ENCODE peak calls at places on chromosomes 11 and 22, in ten cellular contexts. T is type B pancreatic cell, D is IMR-90, U is HL-60, A is brain microvascular endothelial cell, I is H1, F is fibroblast of the aortic adventitia, L is psoas muscle, X is fibroblast of pulmonary artery, P is tibial artery. N is an unnamed sample.

GRCh38 chr11:96127596-96127959 is 203.7 kb upstream of the MTMR2 start:
- DNase-seq in T (no peak), D (no peak), U (no peak), A (no peak), I (no peak), F (peak), L (no peak), X (no peak), P (no peak), N (no peak)

GRCh38 chr11:126146454-126147192 is 64.8 kb downstream of the RPUSD4 start:
- DNase-seq in T (no peak), D (no peak), U (no peak), A (no peak), I (no peak), F (no peak), L (no peak), X (no peak), P (no peak), N (no peak)

GRCh38 chr22:42933783-42934144 is 76.7 kb upstream of the ARFGAP3 start:
- DNase-seq in T (no peak), D (peak), U (no peak), A (peak), I (no peak), F (peak), L (no peak), X (peak), P (no peak), N (peak)

GRCh38 chr11:40240284-40240683 is 1219.2 kb downstream of the LRRC4C start:
- DNase-seq in T (no peak), D (no peak), U (no peak), A (no peak), I (no peak), F (no peak), L (no peak), X (no peak), P (no peak), N (no peak)

GRCh38 chr22:32502346-32502745 is 27.7 kb downstream of the FBXO7 start:
- DNase-seq in T (no peak), D (no peak), U (no peak), A (no peak), I (no peak), F (no peak), L (no peak), X (no peak), P (no peak), N (no peak)

GRCh38 chr11:72807021-72807693 is 7.1 kb upstream of the ATG16L2 start:
- DNase-seq in T (no peak), D (peak), U (peak), A (no peak), I (no peak), F (peak), L (no peak), X (no peak), P (no peak), N (no peak)

GRCh38 chr22:19977296-19978243 is 36.0 kb upstream of the TXNRD2 start:
- DNase-seq in T (no peak), D (no peak), U (no peak), A (no peak), I (no peak), F (no peak), L (no peak), X (no peak), P (no peak), N (no peak)

GRCh38 chr11:86952221-86952875 is 2.8 kb downstream of the FZD4 start:
- DNase-seq in T (no peak), D (no peak), U (no peak), A (no peak), I (no peak), F (peak), L (no peak), X (peak), P (no peak), N (no peak)

GRCh38 chr22:49676783-49677494 is 150.7 kb downstream of the BRD1 start:
- DNase-seq in T (peak), D (no peak), U (no peak), A (no peak), I (peak), F (no peak), L (no peak), X (no peak), P (no peak), N (no peak)

GRCh38 chr11:74092425-74092824 is 78.4 kb downstream of the C2CD3 start:
- DNase-seq in T (no peak), D (no peak), U (no peak), A (no peak), I (no peak), F (no peak), L (no peak), X (no peak), P (no peak), N (no peak)

GRCh38 chr11:116052603-116053537 is 548.7 kb upstream of the CADM1 start:
- DNase-seq in T (no peak), D (no peak), U (no peak), A (no peak), I (no peak), F (no peak), L (no peak), X (no peak), P (no peak), N (no peak)

GRCh38 chr11:61960532-61960931 is 6.9 kb downstream of the FTH1 start:
- DNase-seq in T (peak), D (no peak), U (no peak), A (no peak), I (no peak), F (no peak), L (no peak), X (no peak), P (no peak), N (no peak)

GRCh38 chr11:18749681-18750319 is 23.8 kb upstream of the IGSF22 start:
- DNase-seq in T (no peak), D (peak), U (no peak), A (peak), I (no peak), F (peak), L (no peak), X (peak), P (peak), N (peak)

GRCh38 chr11:10349281-10349665 is 44.4 kb downstream of the ADM start:
- DNase-seq in T (no peak), D (no peak), U (no peak), A (no peak), I (no peak), F (no peak), L (no peak), X (no peak), P (no peak), N (no peak)

GRCh38 chr11:12675951-12676711 is 1.9 kb downstream of the TEAD1 start:
- DNase-seq in T (no peak), D (peak), U (no peak), A (no peak), I (no peak), F (peak), L (no peak), X (peak), P (no peak), N (peak)

GRCh38 chr22:29907753-29908515 is 25.0 kb downstream of the MTMR3 start:
- DNase-seq in T (no peak), D (peak), U (peak), A (peak), I (no peak), F (peak), L (peak), X (peak), P (peak), N (peak)

GRCh38 chr11:48055292-48056132 is 75.2 kb downstream of the PTPRJ start:
- DNase-seq in T (no peak), D (peak), U (no peak), A (peak), I (no peak), F (peak), L (no peak), X (no peak), P (no peak), N (peak)

GRCh38 chr11:34346551-34346950 is 11.3 kb downstream of the ABTB2 start:
- DNase-seq in T (no peak), D (no peak), U (no peak), A (peak), I (no peak), F (peak), L (peak), X (no peak), P (peak), N (peak)

GRCh38 chr22:26921726-26922125 is 264.3 kb downstream of the MIAT start:
- DNase-seq in T (no peak), D (no peak), U (no peak), A (no peak), I (no peak), F (no peak), L (no peak), X (no peak), P (no peak), N (no peak)

GRCh38 chr11:33268945-33269567 is 11.9 kb downstream of the HIPK3 start:
- DNase-seq in T (no peak), D (peak), U (no peak), A (no peak), I (no peak), F (peak), L (no peak), X (peak), P (no peak), N (peak)

GRCh38 chr11:128928400-128928799 is 14.3 kb downstream of the TP53AIP1 start:
- DNase-seq in T (no peak), D (peak), U (no peak), A (no peak), I (no peak), F (no peak), L (no peak), X (no peak), P (no peak), N (no peak)

GRCh38 chr22:33652596-33652995 is 267.7 kb downstream of the LARGE1 start:
- DNase-seq in T (no peak), D (peak), U (no peak), A (peak), I (no peak), F (no peak), L (no peak), X (no peak), P (no peak), N (no peak)

GRCh38 chr11:115199501-115199900 is 304.7 kb downstream of the CADM1 start:
- DNase-seq in T (no peak), D (peak), U (no peak), A (no peak), I (no peak), F (no peak), L (no peak), X (no peak), P (no peak), N (no peak)

GRCh38 chr22:26887916-26888315 is 230.5 kb downstream of the MIAT start:
- DNase-seq in T (no peak), D (no peak), U (no peak), A (no peak), I (peak), F (no peak), L (no peak), X (no peak), P (no peak), N (no peak)

GRCh38 chr11:8242113-8242475 is 21.6 kb downstream of the LMO1 start:
- DNase-seq in T (no peak), D (no peak), U (no peak), A (no peak), I (no peak), F (no peak), L (no peak), X (no peak), P (no peak), N (no peak)

GRCh38 chr11:46254135-46254491 is 23.3 kb upstream of the CREB3L1 start:
- DNase-seq in T (no peak), D (no peak), U (no peak), A (no peak), I (no peak), F (no peak), L (no peak), X (no peak), P (no peak), N (no peak)

GRCh38 chr11:106695506-106695905 is 322.8 kb downstream of the GUCY1A2 start:
- DNase-seq in T (no peak), D (peak), U (no peak), A (peak), I (no peak), F (peak), L (no peak), X (peak), P (no peak), N (peak)

GRCh38 chr11:37712246-37712645 is 1114.2 kb upstream of the RAG2 start:
- DNase-seq in T (no peak), D (peak), U (no peak), A (peak), I (no peak), F (peak), L (no peak), X (peak), P (no peak), N (peak)

GRCh38 chr11:130211144-130211543 is 51.6 kb downstream of the ST14 start:
- DNase-seq in T (peak), D (no peak), U (no peak), A (no peak), I (peak), F (no peak), L (no peak), X (no peak), P (no peak), N (no peak)

GRCh38 chr11:26580929-26581328 is 8.9 kb upstream of the MUC15 start:
- DNase-seq in T (no peak), D (no peak), U (no peak), A (no peak), I (no peak), F (peak), L (no peak), X (peak), P (no peak), N (peak)

GRCh38 chr11:11845551-11845950 is 3.8 kb downstream of the USP47 start:
- DNase-seq in T (no peak), D (peak), U (no peak), A (peak), I (no peak), F (peak), L (no peak), X (no peak), P (no peak), N (no peak)

GRCh38 chr11:71102251-71102995 is 150.0 kb downstream of the SHANK2 start:
- DNase-seq in T (no peak), D (no peak), U (no peak), A (no peak), I (no peak), F (no peak), L (no peak), X (no peak), P (no peak), N (no peak)

GRCh38 chr11:69911310-69912160 is 92.3 kb upstream of the FGF3 start:
- DNase-seq in T (no peak), D (no peak), U (no peak), A (no peak), I (no peak), F (no peak), L (no peak), X (no peak), P (peak), N (no peak)

GRCh38 chr11:134843735-134844134 is 431.7 kb upstream of the B3GAT1 start:
- DNase-seq in T (no peak), D (no peak), U (no peak), A (no peak), I (peak), F (no peak), L (no peak), X (no peak), P (no peak), N (no peak)

GRCh38 chr22:45430871-45431270 is 17.4 kb downstream of the RIBC2 start:
- DNase-seq in T (no peak), D (no peak), U (no peak), A (no peak), I (no peak), F (no peak), L (no peak), X (no peak), P (peak), N (no peak)

GRCh38 chr11:68179847-68180246 is 33.2 kb downstream of the KMT5B start:
- DNase-seq in T (no peak), D (no peak), U (no peak), A (no peak), I (no peak), F (no peak), L (no peak), X (no peak), P (no peak), N (no peak)
- TF ChIP-seq CTCF in T (no peak), D (no peak), U (no peak), A (no peak), I (no peak), F (no peak), L (no peak), X (no peak), P (no peak), N (no peak)

GRCh38 chr11:57792870-57793269 is 31.3 kb downstream of the CTNND1 start:
- DNase-seq in T (no peak), D (no peak), U (no peak), A (no peak), I (no peak), F (peak), L (no peak), X (no peak), P (no peak), N (no peak)
- TF ChIP-seq CTCF in T (no peak), D (no peak), U (no peak), A (no peak), I (no peak), F (no peak), L (no peak), X (no peak), P (no peak), N (no peak)

DNA sequence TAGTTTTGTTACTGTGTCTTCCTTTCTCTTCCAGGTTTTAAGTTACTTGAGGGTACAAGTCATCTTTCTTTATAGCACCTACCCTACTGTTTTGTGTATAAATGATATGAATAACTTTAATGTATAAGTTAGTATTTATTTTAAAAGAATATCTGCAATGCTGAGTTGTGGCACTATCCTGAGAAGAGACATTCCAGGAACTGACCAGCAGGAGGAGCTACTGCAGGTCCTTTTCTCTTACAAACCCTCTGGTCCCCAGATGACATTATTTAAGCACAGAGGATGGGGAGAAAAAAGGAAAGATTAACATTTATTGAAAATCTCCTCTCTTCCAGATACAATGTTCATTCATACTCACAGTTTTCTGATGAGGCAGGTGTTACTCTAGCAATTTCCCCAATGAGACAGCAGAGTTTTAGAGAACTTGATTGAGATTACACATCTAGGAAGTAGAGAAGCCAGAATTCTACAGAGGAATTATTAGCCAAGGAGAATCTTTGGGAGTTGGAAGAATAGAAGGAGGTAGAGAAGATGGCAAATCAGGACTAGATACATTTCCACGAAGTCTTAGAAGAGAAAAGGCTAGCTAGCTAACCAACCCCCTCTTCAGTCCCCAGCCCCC is 541.2 kb upstream of the API5 start:
- DNase-seq in T (no peak), D (no peak), U (no peak), A (no peak), I (peak), F (no peak), L (no peak), X (peak), P (no peak), N (peak)
- TF ChIP-seq CTCF in T (peak), D (peak), U (peak), A (peak), I (no peak), F (no peak), L (peak), X (peak), P (no peak), N (peak)

GRCh38 chr11:111999111-111999510 is 26.1 kb upstream of the DLAT start:
- DNase-seq in T (no peak), D (no peak), U (no peak), A (no peak), I (no peak), F (no peak), L (no peak), X (no peak), P (no peak), N (no peak)

GRCh38 chr11:112000703-112001102 is 24.5 kb upstream of the DLAT start:
- DNase-seq in T (no peak), D (no peak), U (no peak), A (no peak), I (no peak), F (no peak), L (no peak), X (no peak), P (no peak), N (no peak)

GRCh38 chr11:112002491-112003216 is 22.6 kb upstream of the DLAT start:
- DNase-seq in T (no peak), D (no peak), U (no peak), A (no peak), I (no peak), F (no peak), L (no peak), X (no peak), P (no peak), N (no peak)

GRCh38 chr11:112005422-112006094 is 19.6 kb upstream of the DLAT start:
- DNase-seq in T (no peak), D (no peak), U (no peak), A (no peak), I (no peak), F (no peak), L (no peak), X (no peak), P (no peak), N (no peak)

DNA sequence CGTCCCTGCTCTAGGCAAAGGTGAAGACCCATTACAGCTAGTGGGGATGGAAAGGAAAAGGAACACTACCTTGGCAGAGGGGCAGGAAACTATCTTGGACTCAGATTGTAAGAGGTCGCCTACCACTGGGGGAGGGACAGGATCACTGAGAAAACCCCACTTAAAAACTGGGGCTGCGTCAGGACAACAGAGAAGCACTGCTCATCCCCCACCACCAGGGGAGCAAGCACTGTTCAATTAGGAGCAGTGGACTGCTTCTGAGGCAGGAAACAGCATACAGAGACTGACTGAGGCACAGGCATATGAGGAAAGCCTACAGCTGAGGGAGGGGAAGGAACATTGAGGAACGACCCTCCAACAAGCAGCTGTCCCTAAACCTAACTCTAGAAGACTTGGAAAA is 20.8 kb upstream of the DLAT start:
- DNase-seq in T (no peak), D (no peak), U (no peak), A (peak), I (peak), F (no peak), L (no peak), X (no peak), P (no peak), N (no peak)
- TF ChIP-seq CTCF in T (peak), D (peak), U (peak), A (peak), I (peak), F (peak), L (no peak), X (peak), P (no peak), N (peak)

DNA sequence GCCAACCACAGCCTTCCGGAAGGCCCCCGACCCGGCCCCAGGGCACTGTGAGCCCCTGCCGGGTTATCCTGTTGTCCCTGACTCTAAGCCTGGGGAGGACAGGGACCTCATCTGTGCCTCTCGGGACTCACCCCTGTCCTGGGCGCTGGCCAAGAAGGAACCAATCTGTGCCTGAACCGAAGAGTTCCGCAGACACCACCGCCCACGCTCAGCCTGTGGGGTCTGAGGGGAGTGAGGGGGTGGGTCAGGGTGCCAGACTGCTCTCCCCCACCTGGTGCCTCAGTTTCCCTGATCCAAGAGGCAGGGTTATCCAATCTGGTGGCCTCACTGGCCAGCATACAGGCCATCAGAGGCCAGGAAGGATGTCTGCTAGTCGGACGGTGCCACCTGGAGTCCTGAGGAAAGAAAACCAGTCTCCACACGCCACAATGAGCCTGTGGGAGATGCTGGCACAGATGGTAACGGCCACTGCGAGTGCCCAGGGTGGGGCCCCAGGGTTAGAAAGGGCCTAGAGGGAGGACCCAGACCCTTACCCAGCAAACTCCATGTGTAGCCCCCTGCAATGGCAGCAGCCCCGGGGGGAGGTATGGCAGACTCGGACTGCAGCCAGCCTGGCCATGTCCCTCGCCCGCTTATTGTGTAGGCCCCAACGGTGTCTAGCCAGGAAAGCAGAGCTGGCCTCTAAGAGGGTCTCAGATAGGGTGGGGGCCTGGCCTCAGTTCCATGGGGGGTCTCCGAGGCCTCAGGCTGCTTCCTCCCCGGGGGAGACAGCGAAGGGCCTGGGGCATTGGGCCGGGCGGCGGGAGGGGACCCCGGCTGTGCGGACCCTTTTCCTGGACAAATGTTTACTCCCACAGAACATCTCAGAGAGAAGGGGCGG is 827 bp upstream of the TNNT3 start:
- DNase-seq in T (no peak), D (no peak), U (no peak), A (no peak), I (no peak), F (no peak), L (no peak), X (no peak), P (no peak), N (no peak)
- TF ChIP-seq CTCF in T (no peak), D (no peak), U (no peak), A (peak), I (no peak), F (no peak), L (peak), X (no peak), P (peak), N (no peak)